ENCODE peak calls at places on chromosomes 7 and 10, in four cellular contexts. E is heart left ventricle, O is IMR-90, D is tibial artery. X is an unnamed sample. For H3K4me1, the result is how much of the 10 kb centered on the place peaks cover.

GRCh38 chr10:36423821-36424248 is 701.6 kb upstream of the ANKRD30A start:
- DNase-seq in E (no peak), O (no peak), D (no peak), X (no peak)

GRCh38 chr7:151743481-151743983 is 133.4 kb downstream of the PRKAG2 start:
- DNase-seq in E (no peak), O (no peak), D (peak), X (no peak)

GRCh38 chr7:137933270-137934017 is 68.4 kb downstream of the CREB3L2 start:
- DNase-seq in E (peak), O (peak), D (peak), X (no peak)

GRCh38 chr10:3897156-3897555 is 112.1 kb upstream of the KLF6 start:
- DNase-seq in E (no peak), O (peak), D (no peak), X (no peak)

GRCh38 chr10:123518765-123519164 is 147.4 kb upstream of the GPR26 start:
- DNase-seq in E (no peak), O (no peak), D (no peak), X (no peak)

GRCh38 chr7:111137296-111138195 is 46.6 kb downstream of the LRRN3 start:
- DNase-seq in E (no peak), O (peak), D (peak), X (no peak)

GRCh38 chr10:112456533-112456932 is 9.5 kb downstream of the VTI1A start:
- DNase-seq in E (no peak), O (no peak), D (no peak), X (no peak)

GRCh38 chr7:4878336-4879335 is 4.9 kb downstream of the RADIL start:
- DNase-seq in E (no peak), O (no peak), D (no peak), X (no peak)

GRCh38 chr7:2993868-2994267 is 49.8 kb downstream of the CARD11 start:
- DNase-seq in E (no peak), O (no peak), D (no peak), X (peak)

GRCh38 chr7:129143724-129144094 is 798 bp upstream of the TSPAN33 start:
- DNase-seq in E (no peak), O (no peak), D (no peak), X (no peak)

GRCh38 chr7:140238778-140239652 is 62.2 kb upstream of the KDM7A start:
- DNase-seq in E (no peak), O (no peak), D (no peak), X (peak)

GRCh38 chr7:50068026-50068425 is 25.0 kb downstream of the ZPBP start:
- DNase-seq in E (no peak), O (no peak), D (no peak), X (peak)

GRCh38 chr10:7192041-7192440 is 218.8 kb downstream of the SFMBT2 start:
- DNase-seq in E (no peak), O (no peak), D (no peak), X (no peak)

GRCh38 chr10:8402469-8403074 is 348.1 kb downstream of the GATA3 start:
- DNase-seq in E (no peak), O (no peak), D (no peak), X (no peak)

GRCh38 chr7:12107841-12108249 is 103.2 kb upstream of the TMEM106B start:
- DNase-seq in E (no peak), O (no peak), D (no peak), X (no peak)

GRCh38 chr10:112313234-112313633 is 30.0 kb downstream of the TECTB start:
- DNase-seq in E (no peak), O (no peak), D (no peak), X (no peak)

GRCh38 chr10:118922226-118922625 is 107.3 kb upstream of the NANOS1 start:
- DNase-seq in E (no peak), O (no peak), D (no peak), X (peak)

GRCh38 chr7:77687100-77687746 is 9.0 kb upstream of the RSBN1L start:
- DNase-seq in E (no peak), O (peak), D (no peak), X (no peak)

DNA sequence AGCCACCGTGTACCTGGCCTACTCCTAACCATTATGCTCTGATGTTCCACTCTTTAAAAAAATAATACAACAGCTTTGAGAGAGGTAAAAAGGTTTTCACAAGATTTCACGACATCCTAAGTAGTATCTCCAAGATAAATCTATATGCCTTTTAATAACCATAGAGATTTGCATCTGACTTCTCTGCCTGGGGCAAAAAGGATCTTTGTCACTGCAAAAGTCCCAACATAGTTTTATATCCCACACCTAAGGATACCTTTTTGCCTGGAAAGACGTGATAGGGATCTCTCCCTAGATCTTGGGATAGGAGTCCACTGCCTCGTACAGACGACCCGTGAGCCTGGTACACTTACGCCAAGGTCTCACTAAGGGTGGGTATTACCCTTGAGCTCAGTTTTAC is 31.4 kb upstream of the SVIL start:
- DNase-seq in E (no peak), O (no peak), D (no peak), X (no peak)
- H3K4me1 ChIP-seq in E (under half), O (under half), D (under half), X (under half)

DNA sequence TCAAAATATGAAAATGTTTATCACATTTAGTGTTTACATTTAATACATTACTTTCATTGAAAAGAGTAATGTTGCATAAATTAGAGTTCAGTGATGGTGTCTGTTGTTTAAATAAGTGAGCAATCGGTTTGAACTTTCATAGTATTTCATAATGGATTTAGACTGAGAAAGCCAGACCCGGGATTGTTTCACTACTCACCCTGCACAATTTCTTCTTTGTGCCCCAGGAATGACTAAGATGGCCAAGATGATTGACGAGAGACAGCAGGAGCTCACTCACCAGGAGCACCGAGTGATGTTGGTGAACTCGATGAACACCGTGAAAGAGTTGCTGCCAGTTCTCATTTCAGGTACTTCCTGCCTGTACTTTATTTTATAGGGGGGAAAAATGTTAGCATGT is 74.6 kb downstream of the VCL start:
- DNase-seq in E (no peak), O (peak), D (no peak), X (no peak)
- H3K4me1 ChIP-seq in E (under half), O (under half), D (under half), X (under half)

DNA sequence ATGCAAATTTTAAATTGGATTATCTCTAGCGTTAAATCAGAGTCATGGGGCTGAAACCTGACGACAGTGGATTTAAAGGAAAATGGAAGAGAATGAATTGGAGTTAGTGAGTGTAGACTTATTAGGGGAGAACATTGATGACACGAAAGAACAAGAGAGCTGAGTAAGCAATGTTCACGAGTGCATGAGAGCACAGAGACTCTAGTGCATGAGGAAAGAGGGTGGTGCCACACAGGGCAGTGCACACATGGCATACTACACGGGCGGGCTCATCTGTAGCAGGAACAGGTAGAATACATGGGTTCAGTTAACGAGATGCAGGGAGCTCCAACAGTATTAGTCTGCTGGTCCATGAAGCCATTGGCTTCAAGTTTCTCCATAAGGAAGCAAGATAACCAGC is 53.9 kb downstream of the USP6NL start:
- DNase-seq in E (no peak), O (no peak), D (no peak), X (no peak)
- H3K4me1 ChIP-seq in E (under half), O (under half), D (under half), X (under half)

GRCh38 chr7:76428149-76428823 is 3.5 kb downstream of the ZP3 start:
- DNase-seq in E (no peak), O (no peak), D (no peak), X (no peak)
- H3K4me1 ChIP-seq in E (under half), O (under half), D (under half), X (under half)

GRCh38 chr7:106282852-106283251 is 1.9 kb downstream of the NAMPT start:
- DNase-seq in E (no peak), O (no peak), D (no peak), X (no peak)
- H3K4me1 ChIP-seq in E (under half), O (under half), D (under half), X (under half)

GRCh38 chr10:16509996-16510395 is 11.7 kb downstream of the C1QL3 start:
- DNase-seq in E (no peak), O (peak), D (no peak), X (no peak)
- H3K4me1 ChIP-seq in E (under half), O (under half), D (under half), X (under half)

GRCh38 chr10:71533936-71534335 is 137.2 kb downstream of the CDH23 start:
- DNase-seq in E (no peak), O (no peak), D (no peak), X (no peak)

GRCh38 chr10:71534552-71535158 is 137.9 kb downstream of the CDH23 start:
- DNase-seq in E (no peak), O (no peak), D (no peak), X (no peak)

GRCh38 chr10:71539564-71540118 is 142.9 kb downstream of the CDH23 start:
- DNase-seq in E (no peak), O (no peak), D (no peak), X (no peak)

GRCh38 chr10:71538608-71539260 is 142.0 kb downstream of the CDH23 start:
- DNase-seq in E (no peak), O (no peak), D (no peak), X (no peak)

GRCh38 chr10:71536332-71536731 is 139.6 kb downstream of the CDH23 start:
- DNase-seq in E (no peak), O (no peak), D (no peak), X (no peak)
- H3K4me1 ChIP-seq in E (under half), O (under half), D (under half), X (under half)

GRCh38 chr10:22656056-22656455 is 58.3 kb downstream of the PIP4K2A start:
- DNase-seq in E (no peak), O (no peak), D (no peak), X (no peak)

GRCh38 chr10:22657028-22657427 is 57.4 kb downstream of the PIP4K2A start:
- DNase-seq in E (no peak), O (no peak), D (no peak), X (no peak)

GRCh38 chr10:22657566-22658190 is 56.7 kb downstream of the PIP4K2A start:
- DNase-seq in E (no peak), O (peak), D (no peak), X (no peak)

GRCh38 chr10:22652988-22653431 is 61.4 kb downstream of the PIP4K2A start:
- DNase-seq in E (no peak), O (no peak), D (no peak), X (no peak)

DNA sequence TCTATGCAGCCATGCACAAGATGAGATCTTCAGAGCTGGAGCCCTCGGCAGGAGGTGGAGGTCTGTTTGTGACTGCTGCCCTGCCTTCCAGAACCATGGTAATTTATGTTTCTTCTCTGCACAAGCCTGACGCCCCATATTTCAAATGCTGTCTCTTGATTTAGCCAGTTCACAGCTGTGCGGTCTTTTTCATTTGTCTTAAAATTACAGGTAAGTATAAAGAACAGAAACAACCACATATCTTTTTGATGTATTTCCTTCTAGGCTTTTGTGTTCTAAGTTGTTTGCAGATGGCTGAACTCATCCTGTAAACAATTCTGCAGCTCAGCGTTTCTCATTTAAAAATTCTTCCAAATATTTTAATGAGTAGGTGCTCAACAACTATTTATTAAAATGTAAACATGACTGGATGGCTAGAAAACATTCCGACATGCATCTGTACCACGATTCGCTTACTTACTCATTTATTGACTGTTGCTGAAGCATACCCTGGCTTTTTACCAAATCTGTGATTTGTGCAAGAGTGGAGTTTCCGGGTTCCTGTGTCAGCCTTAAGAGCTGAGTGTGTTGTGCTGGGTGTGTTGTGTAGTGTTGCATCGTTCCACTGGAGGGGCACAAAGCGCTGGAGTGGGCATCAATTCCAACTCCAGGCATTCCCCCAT is 58.9 kb downstream of the PIP4K2A start:
- DNase-seq in E (no peak), O (peak), D (no peak), X (no peak)
- H3K4me1 ChIP-seq in E (under half), O (under half), D (under half), X (under half)